ENCODE peak calls at places on chromosomes 3 and 15, in five cellular contexts. P is HepG2; Y is CD4-positive, alpha-beta T cell; A is lower lobe of right lung; M is uterus. K is an unnamed sample.

GRCh38 chr3:115709135-115709534 is 85.8 kb downstream of the GAP43 start:
- DNase-seq in P (no peak), M (no peak), Y (no peak), A (no peak), K (no peak)

GRCh38 chr3:98809561-98809960 is 46.4 kb downstream of the ST3GAL6 start:
- DNase-seq in M (no peak), A (no peak), P (no peak), Y (no peak), K (no peak)

GRCh38 chr3:129310111-129310601 is 31.5 kb downstream of the HMCES start:
- DNase-seq in A (no peak), M (no peak), P (peak; percentile 36), Y (no peak), K (no peak)

GRCh38 chr3:188947401-188947982 is 224.3 kb upstream of the TPRG1 start:
- DNase-seq in Y (no peak), A (peak; percentile 88), M (peak; percentile 91), P (no peak), K (peak; percentile 92)

GRCh38 chr15:38769492-38769891 is 204.9 kb upstream of the RASGRP1 start:
- DNase-seq in Y (no peak), M (no peak), A (no peak), P (no peak), K (no peak)

GRCh38 chr3:38121451-38121831 is 15.5 kb downstream of the ACAA1 start:
- DNase-seq in Y (no peak), M (no peak), A (peak; percentile 42), P (no peak), K (peak; percentile 15)

GRCh38 chr3:127697531-127698240 is 24.9 kb downstream of the ABTB1 start:
- DNase-seq in M (peak; percentile 82), Y (peak; percentile 25), P (peak; percentile 58), A (peak; percentile 76), K (peak; percentile 86)

GRCh38 chr3:42090973-42091731 is at the start of gene TRAK1:
- DNase-seq in P (no peak), Y (no peak), M (peak; percentile 42), A (no peak), K (peak; percentile 69)

GRCh38 chr15:90190606-90191343 is 10.4 kb upstream of the SEMA4B start:
- DNase-seq in M (no peak), Y (no peak), A (no peak), P (no peak), K (no peak)

GRCh38 chr3:18241837-18242236 is 183.3 kb downstream of the SATB1 start:
- DNase-seq in M (no peak), P (no peak), A (no peak), Y (no peak), K (no peak)

GRCh38 chr3:42752441-42752840 is 20.6 kb downstream of the CCDC13 start:
- DNase-seq in Y (no peak), P (no peak), M (peak; percentile 3), A (no peak), K (no peak)

GRCh38 chr3:38627956-38628355 is 21.5 kb downstream of the SCN5A start:
- DNase-seq in M (no peak), Y (no peak), P (peak; percentile 20), A (no peak), K (no peak)

GRCh38 chr3:146199762-146200161 is 38.8 kb upstream of the PLOD2 start:
- DNase-seq in Y (no peak), M (no peak), A (no peak), P (no peak), K (no peak)

GRCh38 chr15:90529369-90530249 is at the start of gene CRTC3:
- DNase-seq in M (peak; percentile 63), Y (peak; percentile 46), P (no peak), A (peak; percentile 73), K (peak; percentile 56)

GRCh38 chr3:196757876-196758739 is 18.5 kb downstream of the PAK2 start:
- DNase-seq in A (no peak), M (no peak), P (no peak), Y (no peak), K (peak; percentile 29)

GRCh38 chr3:23834082-23834870 is 28.5 kb downstream of the UBE2E1 start:
- DNase-seq in P (no peak), M (no peak), A (no peak), Y (no peak), K (no peak)

GRCh38 chr3:33982269-33982798 is 183.9 kb downstream of the PDCD6IP start:
- DNase-seq in A (no peak), M (no peak), Y (no peak), P (no peak), K (no peak)

GRCh38 chr3:192866804-192867203 is 50.9 kb downstream of the MB21D2 start:
- DNase-seq in P (no peak), A (no peak), Y (no peak), M (no peak), K (no peak)

GRCh38 chr15:66071621-66072295 is 181.8 kb downstream of the MEGF11 start:
- DNase-seq in P (no peak), A (no peak), Y (no peak), M (no peak), K (no peak)

GRCh38 chr3:66386925-66387650 is 113.7 kb downstream of the LRIG1 start:
- DNase-seq in M (no peak), A (no peak), Y (no peak), P (no peak), K (no peak)

GRCh38 chr15:69573815-69574472 is 121.3 kb downstream of the RPLP1 start:
- DNase-seq in Y (no peak), M (peak; percentile 47), P (no peak), A (no peak), K (peak; percentile 32)

GRCh38 chr15:48345516-48345915 is 14.3 kb downstream of the DUT start:
- DNase-seq in A (no peak), M (no peak), Y (no peak), P (no peak), K (no peak)

GRCh38 chr3:71724584-71725278 is 471 bp downstream of the EIF4E3 start:
- DNase-seq in Y (no peak), M (peak; percentile 46), P (no peak), A (peak; percentile 60), K (peak; percentile 52)

GRCh38 chr3:161171639-161172552 is 49.2 kb upstream of the NMD3 start:
- DNase-seq in A (no peak), P (no peak), M (no peak), Y (no peak), K (peak; percentile 8)

GRCh38 chr3:165839296-165840076 is 2.3 kb upstream of the BCHE start:
- DNase-seq in P (no peak), M (no peak), Y (no peak), A (no peak), K (no peak)

GRCh38 chr15:96703087-96703486 is 372.6 kb downstream of the NR2F2 start:
- DNase-seq in M (no peak), A (no peak), P (no peak), Y (no peak), K (no peak)

GRCh38 chr3:40770046-40770445 is 245.3 kb downstream of the ZNF621 start:
- DNase-seq in Y (no peak), P (no peak), A (no peak), M (no peak), K (no peak)

DNA sequence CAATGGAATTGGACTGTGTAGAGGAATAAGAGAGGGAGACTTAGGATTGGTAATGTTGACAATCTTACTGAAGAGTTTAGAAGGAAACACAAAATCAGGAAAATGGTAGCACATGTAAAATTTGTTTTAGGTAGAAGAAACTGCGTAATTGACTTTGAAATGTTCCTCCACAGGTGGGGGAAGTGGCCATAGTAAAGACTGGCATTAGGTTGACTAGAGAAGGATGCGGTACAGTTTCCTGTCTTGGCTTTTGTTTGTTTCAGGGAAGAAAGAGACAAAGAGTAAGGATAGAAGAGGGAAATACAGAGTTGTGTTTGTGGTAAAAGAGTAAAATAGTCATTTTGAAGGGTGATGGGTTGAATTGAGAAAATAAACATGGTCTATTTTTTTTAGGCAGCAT is 253.6 kb upstream of the ZNF717 start:
- DNase-seq in Y (no peak), P (no peak), M (no peak), A (no peak), K (no peak)
- H3K27ac ChIP-seq in Y (no peak overlapping the region), P (no peak overlapping the region), M (no peak overlapping the region), A (no peak overlapping the region), K (no peak overlapping the region)

GRCh38 chr15:57044961-57045360 is 126.5 kb downstream of the TCF12 start:
- DNase-seq in Y (no peak), M (no peak), A (no peak), P (no peak), K (no peak)
- H3K27ac ChIP-seq in Y (no peak overlapping the region), M (no peak overlapping the region), A (no peak overlapping the region), P (no peak overlapping the region), K (no peak overlapping the region)

DNA sequence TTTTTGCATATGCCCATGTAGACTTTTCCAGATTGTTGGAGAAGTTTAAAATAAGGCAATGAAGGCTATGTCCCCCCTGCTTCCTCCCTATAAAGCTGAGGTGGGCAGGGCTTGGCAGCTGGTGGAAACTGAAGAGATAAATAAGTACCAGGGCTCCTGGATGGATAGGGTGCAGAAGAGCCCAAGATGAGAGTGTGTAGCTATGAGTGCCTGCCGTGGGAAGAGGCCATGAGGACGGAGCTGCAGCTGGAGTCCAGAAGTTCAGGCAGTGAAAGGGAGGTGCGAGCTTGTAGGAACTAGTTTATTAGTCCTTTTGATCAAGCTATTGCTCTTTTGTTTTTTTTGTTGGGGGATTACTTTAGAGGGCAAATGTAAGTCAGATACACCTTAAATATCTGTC is 52.4 kb downstream of the PHLDB2 start:
- DNase-seq in Y (no peak), A (no peak), M (no peak), P (no peak), K (no peak)
- H3K27ac ChIP-seq in Y (no peak overlapping the region), A (no peak overlapping the region), M (peak overlapping the region; percentile 13), P (no peak overlapping the region), K (no peak overlapping the region)

GRCh38 chr15:99435138-99435695 is 130.6 kb upstream of the MEF2A start:
- DNase-seq in A (no peak), Y (no peak), M (peak; percentile 16), P (no peak), K (no peak)
- H3K27ac ChIP-seq in A (peak overlapping the region; percentile 39), Y (no peak overlapping the region), M (peak overlapping the region; percentile 84), P (no peak overlapping the region), K (no peak overlapping the region)

GRCh38 chr3:134244921-134245320 is 5.7 kb downstream of the RYK start:
- DNase-seq in M (no peak), Y (no peak), P (no peak), A (no peak), K (no peak)
- H3K27ac ChIP-seq in M (no peak overlapping the region), Y (no peak overlapping the region), P (no peak overlapping the region), A (no peak overlapping the region), K (no peak overlapping the region)

GRCh38 chr3:31661286-31661685 is 128.6 kb downstream of the STT3B start:
- DNase-seq in M (no peak), P (no peak), Y (no peak), A (no peak), K (no peak)
- H3K27ac ChIP-seq in M (no peak overlapping the region), P (no peak overlapping the region), Y (no peak overlapping the region), A (no peak overlapping the region), K (no peak overlapping the region)

K was measured in adrenal gland.